ENCODE peak calls at places on chromosomes 13 and 19, in six cellular contexts. N is HCT116, V is GM12878, M is HepG2, F is SK-N-SH, Y is H1. O is an unnamed sample.

GRCh38 chr13:94247890-94248289 is 231.6 kb downstream of the DCT start:
- DNase-seq in M (no peak), F (no peak), N (no peak), V (no peak), Y (no peak), O (no peak)

GRCh38 chr13:26482451-26483197 is 74.9 kb upstream of the WASF3 start:
- DNase-seq in Y (peak), V (peak), M (peak), N (peak), F (peak), O (peak)

GRCh38 chr19:10923503-10924076 is 4.8 kb downstream of the YIPF2 start:
- DNase-seq in M (no peak), V (no peak), N (no peak), Y (no peak), F (no peak), O (no peak)

GRCh38 chr19:7522923-7523667 is 671 bp downstream of the MCOLN1 start:
- DNase-seq in F (peak), Y (no peak), V (no peak), M (peak), N (no peak), O (no peak)

GRCh38 chr19:41351339-41352245 is 2.1 kb downstream of the TGFB1 start:
- DNase-seq in V (no peak), M (no peak), F (peak), Y (peak), N (no peak), O (no peak)

GRCh38 chr13:107138987-107139386 is 571.0 kb upstream of the ARGLU1 start:
- DNase-seq in F (no peak), N (no peak), M (no peak), Y (no peak), V (no peak), O (no peak)

GRCh38 chr13:101346942-101347728 is 69.2 kb downstream of the NALCN start:
- DNase-seq in Y (no peak), M (no peak), F (no peak), N (no peak), V (no peak), O (no peak)

GRCh38 chr19:17156296-17156946 is 58.7 kb upstream of the USE1 start:
- DNase-seq in N (no peak), M (no peak), F (no peak), Y (no peak), V (no peak), O (no peak)

GRCh38 chr19:17327654-17328516 is 6.8 kb downstream of the ANO8 start:
- DNase-seq in F (peak), N (peak), M (peak), V (no peak), Y (peak), O (no peak)

GRCh38 chr19:48845384-48845783 is 9.1 kb upstream of the HSD17B14 start:
- DNase-seq in V (no peak), M (no peak), F (no peak), N (no peak), Y (no peak), O (no peak)

GRCh38 chr13:46748300-46748699 is 48.7 kb downstream of the ESD start:
- DNase-seq in Y (no peak), N (no peak), V (no peak), M (no peak), F (peak), O (no peak)

GRCh38 chr19:38155453-38155852 is 68.6 kb downstream of the DPF1 start:
- DNase-seq in M (no peak), V (no peak), Y (no peak), F (no peak), N (no peak), O (no peak)

GRCh38 chr13:110316196-110316595 is 9.1 kb downstream of the COL4A2 start:
- DNase-seq in Y (no peak), V (no peak), F (no peak), M (no peak), N (no peak), O (no peak)

GRCh38 chr19:10744222-10744847 is 26.5 kb downstream of the DNM2 start:
- DNase-seq in Y (no peak), M (no peak), V (no peak), F (no peak), N (no peak), O (no peak)

GRCh38 chr19:34501339-34502320 is 20.1 kb downstream of the WTIP start:
- DNase-seq in V (peak), N (peak), Y (peak), F (peak), M (peak), O (peak)

GRCh38 chr13:101155920-101156319 is 260.4 kb downstream of the NALCN start:
- DNase-seq in V (no peak), M (no peak), N (no peak), F (no peak), Y (no peak), O (no peak)

GRCh38 chr19:35454663-35455062 is 6.6 kb downstream of the FFAR2 start:
- DNase-seq in V (no peak), F (no peak), N (no peak), M (no peak), Y (no peak), O (no peak)

GRCh38 chr13:111280666-111281577 is 39.5 kb upstream of the TEX29 start:
- DNase-seq in F (no peak), M (no peak), Y (no peak), N (no peak), V (no peak), O (no peak)

GRCh38 chr13:74674701-74675100 is 540.5 kb upstream of the KLF12 start:
- DNase-seq in N (no peak), Y (no peak), V (no peak), F (no peak), M (no peak), O (no peak)

GRCh38 chr19:48650974-48651681 is 5.1 kb upstream of the CA11 start:
- DNase-seq in N (no peak), F (no peak), M (peak), Y (no peak), V (no peak), O (no peak)

GRCh38 chr19:9869008-9869617 is 34.0 kb downstream of the PIN1 start:
- DNase-seq in F (no peak), M (no peak), N (no peak), Y (no peak), V (no peak), O (no peak)

GRCh38 chr13:34555988-34556387 is 386.1 kb upstream of the NBEA start:
- DNase-seq in V (no peak), F (no peak), Y (no peak), N (no peak), M (no peak), O (no peak)

GRCh38 chr13:44373601-44374347 is at the start of gene SERP2:
- DNase-seq in N (no peak), F (peak), V (no peak), M (no peak), Y (peak), O (no peak)

GRCh38 chr19:17616961-17617806 is 61.7 kb downstream of the COLGALT1 start:
- DNase-seq in V (no peak), M (peak), F (peak), N (peak), Y (peak), O (no peak)

GRCh38 chr19:33469171-33470039 is 52.2 kb downstream of the PEPD start:
- DNase-seq in M (no peak), V (no peak), Y (no peak), F (no peak), N (no peak), O (no peak)

GRCh38 chr13:91298060-91298459 is 49.4 kb upstream of the MIR17HG start:
- DNase-seq in V (no peak), M (no peak), F (no peak), Y (no peak), N (no peak), O (no peak)

GRCh38 chr13:91302070-91302469 is 45.4 kb upstream of the MIR17HG start:
- DNase-seq in M (no peak), Y (no peak), V (no peak), F (no peak), N (no peak), O (no peak)

GRCh38 chr13:91292630-91293221 is 54.8 kb upstream of the MIR17HG start:
- DNase-seq in V (no peak), N (no peak), Y (no peak), M (no peak), F (peak), O (no peak)

GRCh38 chr13:91296011-91296410 is 51.5 kb upstream of the MIR17HG start:
- DNase-seq in Y (no peak), V (no peak), F (no peak), M (no peak), N (no peak), O (no peak)

GRCh38 chr13:91297503-91297902 is 50.0 kb upstream of the MIR17HG start:
- DNase-seq in N (no peak), Y (no peak), V (no peak), F (no peak), M (no peak), O (no peak)
- TF ChIP-seq JUND in N (no peak), Y (no peak), V (no peak), F (no peak), M (no peak), O (no peak)

GRCh38 chr19:42368765-42369164 is 21.3 kb downstream of the CNFN start:
- DNase-seq in M (no peak), V (no peak), F (no peak), Y (no peak), N (no peak), O (no peak)

GRCh38 chr19:42369433-42370067 is 20.5 kb downstream of the CNFN start:
- DNase-seq in V (no peak), F (no peak), N (no peak), Y (no peak), M (no peak), O (no peak)

GRCh38 chr19:42368360-42368759 is 21.7 kb downstream of the CNFN start:
- DNase-seq in N (no peak), Y (no peak), F (no peak), M (no peak), V (no peak), O (no peak)

GRCh38 chr19:42370667-42371066 is 19.4 kb downstream of the CNFN start:
- DNase-seq in N (no peak), M (no peak), V (no peak), Y (no peak), F (no peak), O (no peak)

DNA sequence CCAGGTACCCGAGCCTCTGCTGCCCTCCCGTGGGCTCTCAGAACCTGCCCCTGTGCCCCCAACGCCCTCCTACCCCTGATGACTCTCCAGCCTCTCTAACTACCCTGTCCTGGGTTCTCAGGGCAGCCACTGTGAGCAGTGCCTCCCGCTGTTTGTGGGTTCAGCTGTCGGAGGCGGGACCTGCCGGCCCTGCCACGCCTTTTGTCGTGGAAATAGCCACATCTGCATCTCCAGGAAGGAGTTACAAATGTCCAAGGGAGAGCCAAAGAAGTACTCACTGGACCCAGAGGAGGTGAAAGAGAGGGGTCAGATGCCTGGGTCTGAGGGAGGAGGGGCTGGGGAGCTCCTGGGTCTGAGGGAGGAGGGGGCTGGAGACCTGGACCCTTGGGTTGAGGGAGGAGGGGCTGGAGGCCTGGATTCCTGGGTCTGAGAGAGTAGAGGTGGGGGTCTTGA is 20.0 kb downstream of the CNFN start:
- DNase-seq in Y (peak), N (no peak), M (no peak), F (no peak), V (no peak), O (no peak)
- TF ChIP-seq JUND in Y (no peak), N (no peak), M (no peak), F (no peak), V (no peak), O (no peak)

DNA sequence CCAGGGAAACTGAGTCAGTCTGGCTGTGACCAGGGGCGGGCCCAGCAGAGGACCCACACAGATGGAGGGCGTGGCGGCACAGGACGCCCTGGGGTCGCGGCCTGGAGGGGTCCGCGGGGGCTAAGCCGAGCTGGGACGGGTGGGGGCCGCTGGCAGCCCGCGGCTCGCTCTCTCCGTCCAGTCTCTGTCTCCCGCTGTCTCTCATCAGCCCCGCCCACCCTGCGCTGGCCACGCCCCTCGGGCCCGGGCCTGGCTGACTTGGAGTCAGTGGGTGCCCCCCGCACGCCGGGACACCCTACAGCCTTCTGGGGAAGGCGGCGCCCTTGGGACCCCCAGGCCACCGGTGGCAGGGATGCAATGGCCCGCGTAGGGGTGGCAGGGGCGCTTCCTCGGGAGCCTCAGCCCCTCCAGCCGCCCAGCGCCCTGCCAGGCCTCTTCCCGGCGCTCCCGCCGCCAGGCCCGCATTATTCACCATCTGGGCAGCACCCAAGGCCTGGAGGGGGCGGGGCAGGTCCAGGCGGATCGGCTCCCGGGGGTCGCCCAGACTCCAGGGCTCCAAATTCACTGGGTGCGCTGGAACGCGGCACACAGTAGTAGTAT is at the start of gene TBXA2R:
- DNase-seq in M (no peak), Y (peak), V (no peak), N (peak), F (peak), O (peak)
- TF ChIP-seq JUND in M (no peak), Y (no peak), V (no peak), N (no peak), F (no peak), O (no peak)

GRCh38 chr13:39688699-39689405 is 33.4 kb downstream of the COG6 start:
- DNase-seq in F (no peak), Y (no peak), V (peak), M (no peak), N (no peak), O (no peak)
- TF ChIP-seq JUND in F (no peak), Y (no peak), V (no peak), M (no peak), N (no peak), O (no peak)

GRCh38 chr13:30065181-30065580 is 214.8 kb upstream of the UBL3 start:
- DNase-seq in F (no peak), Y (no peak), V (no peak), N (no peak), M (no peak), O (no peak)

GRCh38 chr13:30058429-30058828 is 208.0 kb upstream of the UBL3 start:
- DNase-seq in M (no peak), V (no peak), N (no peak), Y (no peak), F (no peak), O (no peak)

GRCh38 chr13:30061217-30061616 is 210.8 kb upstream of the UBL3 start:
- DNase-seq in N (no peak), Y (no peak), V (no peak), M (no peak), F (no peak), O (no peak)

GRCh38 chr13:30063892-30064291 is 213.5 kb upstream of the UBL3 start:
- DNase-seq in Y (no peak), F (no peak), N (no peak), V (no peak), M (no peak), O (no peak)
- TF ChIP-seq JUND in Y (no peak), F (no peak), N (no peak), V (no peak), M (no peak), O (no peak)

GRCh38 chr13:41917641-41918040 is 43.3 kb downstream of the VWA8 start:
- DNase-seq in N (no peak), M (no peak), F (no peak), V (no peak), Y (no peak), O (no peak)
- TF ChIP-seq JUND in N (no peak), M (no peak), F (no peak), V (no peak), Y (no peak), O (no peak)

GRCh38 chr19:2287585-2287984 is 5.6 kb upstream of the PEAK3 start:
- DNase-seq in F (no peak), N (no peak), Y (no peak), M (no peak), V (no peak), O (no peak)

GRCh38 chr19:2288010-2288742 is 6.2 kb upstream of the PEAK3 start:
- DNase-seq in N (no peak), M (no peak), V (no peak), F (no peak), Y (no peak), O (no peak)

GRCh38 chr19:2289714-2290435 is 7.9 kb upstream of the PEAK3 start:
- DNase-seq in V (peak), F (no peak), N (no peak), M (no peak), Y (no peak), O (no peak)

GRCh38 chr19:2290441-2291184 is 8.6 kb upstream of the PEAK3 start:
- DNase-seq in M (no peak), Y (peak), N (no peak), F (no peak), V (no peak), O (no peak)

DNA sequence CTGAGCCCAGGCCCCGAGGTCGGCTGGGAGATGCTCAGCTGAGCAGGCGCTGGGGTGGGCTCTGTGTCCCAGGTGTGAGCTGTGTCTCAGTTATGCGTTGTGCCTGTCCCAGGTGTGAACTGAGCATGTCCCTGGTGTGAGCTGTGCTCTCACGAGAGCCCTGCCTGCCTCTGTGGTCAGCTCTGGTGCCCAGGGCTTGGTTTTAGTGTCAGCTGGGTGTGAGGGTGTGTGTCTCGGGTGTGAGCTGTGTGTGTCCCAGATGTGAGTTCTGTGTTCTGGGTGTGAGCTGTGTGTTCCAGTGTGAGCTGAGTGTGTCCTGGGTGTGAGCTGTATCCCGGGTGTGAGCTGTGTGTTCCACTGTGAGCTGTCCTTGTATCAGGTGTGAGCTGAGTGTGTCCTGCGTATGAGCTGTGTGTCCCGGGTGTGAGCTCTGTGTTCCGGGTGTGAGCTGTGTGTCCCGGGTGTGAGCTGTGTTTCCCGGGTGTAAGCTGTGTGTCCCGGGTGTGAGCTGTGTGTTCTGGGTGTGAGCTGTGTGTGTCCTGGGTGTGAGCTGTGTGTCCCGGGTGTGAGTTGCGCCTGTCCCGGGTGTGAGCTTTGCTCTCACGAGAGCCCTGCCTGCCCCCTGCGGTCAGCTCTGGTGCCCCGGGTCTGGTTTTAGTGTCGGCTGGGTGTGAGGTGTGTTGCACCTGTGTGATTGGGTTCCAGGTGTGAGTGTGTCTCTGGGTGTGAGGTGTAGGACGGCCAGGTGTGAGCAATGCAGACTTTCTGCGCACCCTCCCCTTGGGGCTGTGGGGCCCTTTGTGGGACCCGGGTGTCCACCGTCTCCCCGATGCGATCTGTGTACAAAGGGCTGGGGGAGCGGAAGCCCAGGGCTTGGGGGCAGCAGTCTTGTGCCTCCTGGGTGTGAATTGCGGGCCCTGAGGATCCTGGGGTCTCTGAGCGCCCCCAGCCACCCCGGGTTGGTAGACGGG is 7.1 kb upstream of the PEAK3 start:
- DNase-seq in F (no peak), M (no peak), Y (no peak), V (no peak), N (no peak), O (no peak)
- TF ChIP-seq JUND in F (no peak), M (no peak), Y (no peak), V (no peak), N (no peak), O (no peak)